ENCODE peak calls at places on chromosome 19, in ten cellular contexts. P is HFFc6; K is astrocyte of the spinal cord; L is stimulated activated CD4-positive, alpha-beta T cell treated with anti-CD3 and anti-CD28 coated beads, Interleukin-4, amount 100 ng/mL, for 48 hours; J is thyroid gland; Z is BE2C; W is epithelial cell of prostate; R is NCI-H1048; G is activated CD4-positive, alpha-beta T cell treated with anti-CD3 and anti-CD28 coated beads, Interleukin-2, amount 50 U/mL, for 24 hours; V is HCEC 1CT. N is an unnamed sample.

GRCh38 chr19:54532528-54532927 is 29.9 kb downstream of the LAIR2 start:
- DNase-seq in P (no peak), K (no peak), L (no peak), J (no peak), Z (no peak), W (no peak), R (no peak), G (no peak), V (no peak), N (no peak)

GRCh38 chr19:18886972-18887371 is 9.0 kb downstream of the CERS1 start:
- DNase-seq in P (no peak), K (no peak), L (no peak), J (no peak), Z (no peak), W (no peak), R (no peak), G (no peak), V (no peak), N (no peak)

GRCh38 chr19:17747205-17748098 is 3.8 kb upstream of the FCHO1 start:
- DNase-seq in P (peak), K (peak), L (peak), J (peak), Z (peak), W (peak), R (peak), G (peak), V (peak), N (peak)

GRCh38 chr19:29624489-29625210 is 18.6 kb downstream of the POP4 start:
- DNase-seq in P (no peak), K (no peak), L (no peak), J (no peak), Z (no peak), W (no peak), R (no peak), G (no peak), V (no peak), N (no peak)

GRCh38 chr19:41500443-41500842 is 57.5 kb downstream of the ERICH4 start:
- DNase-seq in P (no peak), K (no peak), L (no peak), J (no peak), Z (no peak), W (no peak), R (no peak), G (no peak), V (no peak), N (no peak)

GRCh38 chr19:54188224-54188871 is 1.0 kb downstream of the MBOAT7 start:
- DNase-seq in P (peak), K (peak), L (peak), J (no peak), Z (no peak), W (no peak), R (no peak), G (peak), V (no peak), N (no peak)

GRCh38 chr19:5345895-5346386 is 5.3 kb upstream of the PTPRS start:
- DNase-seq in P (peak), K (peak), L (no peak), J (no peak), Z (no peak), W (peak), R (no peak), G (no peak), V (peak), N (no peak)

GRCh38 chr19:9871626-9872338 is 36.7 kb downstream of the PIN1 start:
- DNase-seq in P (no peak), K (no peak), L (no peak), J (no peak), Z (no peak), W (no peak), R (no peak), G (no peak), V (no peak), N (no peak)

GRCh38 chr19:49338691-49339363 is 3.6 kb downstream of the CD37 start:
- DNase-seq in P (no peak), K (peak), L (no peak), J (peak), Z (peak), W (peak), R (peak), G (no peak), V (no peak), N (peak)

GRCh38 chr19:9940778-9941177 is 4.5 kb upstream of the OLFM2 start:
- DNase-seq in P (peak), K (no peak), L (no peak), J (no peak), Z (no peak), W (no peak), R (no peak), G (no peak), V (peak), N (no peak)

GRCh38 chr19:44626067-44626624 is 12.8 kb downstream of the IGSF23 start:
- DNase-seq in P (peak), K (peak), L (no peak), J (peak), Z (no peak), W (peak), R (no peak), G (no peak), V (peak), N (no peak)

GRCh38 chr19:55441319-55441691 is 1.8 kb downstream of the SHISA7 start:
- DNase-seq in P (no peak), K (no peak), L (no peak), J (no peak), Z (no peak), W (no peak), R (no peak), G (no peak), V (no peak), N (no peak)

GRCh38 chr19:11087870-11088507 is 1.3 kb upstream of the LDLR start:
- DNase-seq in P (no peak), K (no peak), L (no peak), J (no peak), Z (no peak), W (no peak), R (no peak), G (no peak), V (no peak), N (no peak)

GRCh38 chr19:41299046-41299754 is 10.8 kb upstream of the CCDC97 start:
- DNase-seq in P (no peak), K (no peak), L (no peak), J (peak), Z (no peak), W (no peak), R (no peak), G (no peak), V (no peak), N (no peak)

GRCh38 chr19:30557927-30558557 is 185.9 kb downstream of the ZNF536 start:
- DNase-seq in P (no peak), K (no peak), L (no peak), J (no peak), Z (no peak), W (no peak), R (no peak), G (no peak), V (no peak), N (no peak)

GRCh38 chr19:49497047-49497789 is 984 bp downstream of the RPS11 start:
- DNase-seq in P (peak), K (peak), L (peak), J (peak), Z (peak), W (no peak), R (no peak), G (peak), V (peak), N (no peak)

GRCh38 chr19:41746593-41747227 is 8.6 kb upstream of the CEACAM6 start:
- DNase-seq in P (peak), K (peak), L (peak), J (peak), Z (peak), W (no peak), R (no peak), G (peak), V (peak), N (no peak)

GRCh38 chr19:13839938-13840750 is 36.8 kb upstream of the NANOS3 start:
- DNase-seq in P (peak), K (peak), L (no peak), J (peak), Z (peak), W (no peak), R (no peak), G (peak), V (peak), N (no peak)

GRCh38 chr19:13459351-13459750 is 46.9 kb downstream of the CACNA1A start:
- DNase-seq in P (no peak), K (no peak), L (no peak), J (no peak), Z (no peak), W (no peak), R (no peak), G (no peak), V (no peak), N (no peak)

GRCh38 chr19:1098177-1099051 is 3.2 kb upstream of the POLR2E start:
- DNase-seq in P (no peak), K (no peak), L (no peak), J (no peak), Z (no peak), W (no peak), R (no peak), G (no peak), V (no peak), N (no peak)

GRCh38 chr19:47228168-47228936 is 2.6 kb downstream of the BBC3 start:
- DNase-seq in P (peak), K (peak), L (no peak), J (peak), Z (peak), W (no peak), R (no peak), G (no peak), V (peak), N (peak)

GRCh38 chr19:17052439-17052838 is 22.8 kb downstream of the HAUS8 start:
- DNase-seq in P (peak), K (peak), L (no peak), J (peak), Z (peak), W (no peak), R (no peak), G (no peak), V (peak), N (no peak)

GRCh38 chr19:33208904-33209843 is 15.0 kb downstream of the LRP3 start:
- DNase-seq in P (no peak), K (no peak), L (no peak), J (no peak), Z (no peak), W (no peak), R (no peak), G (no peak), V (no peak), N (no peak)

GRCh38 chr19:3670796-3671679 is 29.2 kb downstream of the PIP5K1C start:
- DNase-seq in P (peak), K (peak), L (peak), J (peak), Z (no peak), W (no peak), R (no peak), G (no peak), V (peak), N (no peak)

GRCh38 chr19:952680-953500 is 27.1 kb downstream of the ARID3A start:
- DNase-seq in P (no peak), K (no peak), L (no peak), J (peak), Z (no peak), W (no peak), R (no peak), G (no peak), V (no peak), N (peak)

GRCh38 chr19:8702350-8702749 is 3.8 kb upstream of the ACTL9 start:
- DNase-seq in P (no peak), K (no peak), L (peak), J (no peak), Z (no peak), W (no peak), R (no peak), G (peak), V (no peak), N (peak)

GRCh38 chr19:44512326-44513298 is 12.3 kb upstream of the ZNF180 start:
- DNase-seq in P (peak), K (peak), L (peak), J (no peak), Z (peak), W (peak), R (peak), G (no peak), V (peak), N (no peak)

GRCh38 chr19:8366961-8367326 is 3.0 kb downstream of the ANGPTL4 start:
- DNase-seq in P (no peak), K (no peak), L (no peak), J (peak), Z (no peak), W (no peak), R (no peak), G (no peak), V (peak), N (no peak)

GRCh38 chr19:46618670-46619231 is 6.1 kb downstream of the PTGIR start:
- DNase-seq in P (no peak), K (no peak), L (no peak), J (no peak), Z (no peak), W (no peak), R (no peak), G (no peak), V (peak), N (no peak)

GRCh38 chr19:14482112-14482941 is 7.2 kb upstream of the PTGER1 start:
- DNase-seq in P (no peak), K (no peak), L (no peak), J (no peak), Z (no peak), W (no peak), R (no peak), G (no peak), V (no peak), N (no peak)